ENCODE peak calls at places on chromosome 14, in seven cellular contexts. One of them, this sample, is unnamed.

GRCh38 chr14:89617471-89618291 is 200.6 kb upstream of the FOXN3 start:
- DNase-seq in GM12878: no peak
- DNase-seq in HepG2: peak
- DNase-seq in upper lobe of left lung: peak
- DNase-seq in stomach: peak
- DNase-seq in HCT116: no peak
- DNase-seq in prostate gland: peak
- DNase-seq in this sample: peak

GRCh38 chr14:52918486-52918885 is 32.4 kb downstream of the FERMT2 start:
- DNase-seq in HepG2: no peak
- DNase-seq in stomach: no peak
- DNase-seq in HCT116: no peak
- DNase-seq in upper lobe of left lung: no peak
- DNase-seq in GM12878: peak
- DNase-seq in prostate gland: no peak
- DNase-seq in this sample: no peak

GRCh38 chr14:74867673-74868072 is 8.3 kb downstream of the PROX2 start:
- DNase-seq in upper lobe of left lung: no peak
- DNase-seq in HepG2: no peak
- DNase-seq in stomach: no peak
- DNase-seq in GM12878: no peak
- DNase-seq in HCT116: no peak
- DNase-seq in prostate gland: no peak
- DNase-seq in this sample: no peak

GRCh38 chr14:53542692-53543091 is 389.6 kb upstream of the DDHD1 start:
- DNase-seq in stomach: no peak
- DNase-seq in HCT116: no peak
- DNase-seq in prostate gland: no peak
- DNase-seq in GM12878: no peak
- DNase-seq in HepG2: peak
- DNase-seq in upper lobe of left lung: no peak
- DNase-seq in this sample: no peak

GRCh38 chr14:103485504-103485903 is 37.1 kb downstream of the CKB start:
- DNase-seq in prostate gland: no peak
- DNase-seq in stomach: no peak
- DNase-seq in GM12878: no peak
- DNase-seq in HepG2: no peak
- DNase-seq in upper lobe of left lung: no peak
- DNase-seq in HCT116: no peak
- DNase-seq in this sample: no peak

GRCh38 chr14:71833476-71833875 is 98.8 kb upstream of the RGS6 start:
- DNase-seq in HCT116: no peak
- DNase-seq in GM12878: no peak
- DNase-seq in upper lobe of left lung: no peak
- DNase-seq in stomach: no peak
- DNase-seq in HepG2: no peak
- DNase-seq in prostate gland: no peak
- DNase-seq in this sample: no peak

GRCh38 chr14:77039285-77040058 is 11.0 kb upstream of the IRF2BPL start:
- DNase-seq in HCT116: no peak
- DNase-seq in HepG2: no peak
- DNase-seq in prostate gland: no peak
- DNase-seq in stomach: no peak
- DNase-seq in GM12878: no peak
- DNase-seq in upper lobe of left lung: no peak
- DNase-seq in this sample: no peak

GRCh38 chr14:50001146-50001998 is 108.5 kb downstream of the ARF6 start:
- DNase-seq in GM12878: no peak
- DNase-seq in stomach: peak
- DNase-seq in HepG2: peak
- DNase-seq in prostate gland: peak
- DNase-seq in HCT116: peak
- DNase-seq in upper lobe of left lung: peak
- DNase-seq in this sample: peak

GRCh38 chr14:63893701-63894458 is 41.1 kb downstream of the SYNE2 start:
- DNase-seq in upper lobe of left lung: no peak
- DNase-seq in GM12878: no peak
- DNase-seq in stomach: peak
- DNase-seq in HCT116: no peak
- DNase-seq in HepG2: no peak
- DNase-seq in prostate gland: peak
- DNase-seq in this sample: peak
- TF ChIP-seq POLR2AphosphoS5 in upper lobe of left lung: no peak
- TF ChIP-seq POLR2AphosphoS5 in GM12878: no peak
- TF ChIP-seq POLR2AphosphoS5 in stomach: peak
- TF ChIP-seq POLR2AphosphoS5 in HCT116: no peak
- TF ChIP-seq POLR2AphosphoS5 in HepG2: no peak
- TF ChIP-seq POLR2AphosphoS5 in prostate gland: peak
- TF ChIP-seq POLR2AphosphoS5 in this sample: no peak

DNA sequence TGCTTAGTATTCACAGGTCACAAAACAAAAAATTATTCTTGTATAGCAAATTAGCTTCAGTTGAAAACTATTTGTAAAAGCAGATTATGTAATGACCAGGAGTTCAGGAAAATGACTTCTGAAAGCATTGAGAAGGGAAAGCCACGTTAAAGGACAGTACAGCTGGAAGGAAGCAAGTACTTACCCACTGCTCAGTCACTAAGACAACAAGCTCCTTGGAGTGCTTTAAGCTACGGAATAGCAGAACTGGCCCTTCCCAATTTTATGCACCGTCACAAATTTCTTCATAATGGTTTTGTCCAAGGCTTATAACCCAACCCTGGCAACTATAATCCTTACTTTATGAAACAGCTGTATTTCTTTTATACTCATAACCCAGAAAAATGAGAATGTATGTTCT is 13.0 kb upstream of the SNAPC1 start:
- DNase-seq in HCT116: no peak
- DNase-seq in GM12878: no peak
- DNase-seq in stomach: no peak
- DNase-seq in upper lobe of left lung: no peak
- DNase-seq in prostate gland: no peak
- DNase-seq in HepG2: no peak
- DNase-seq in this sample: no peak
- TF ChIP-seq POLR2AphosphoS5 in HCT116: no peak
- TF ChIP-seq POLR2AphosphoS5 in GM12878: peak
- TF ChIP-seq POLR2AphosphoS5 in stomach: no peak
- TF ChIP-seq POLR2AphosphoS5 in upper lobe of left lung: peak
- TF ChIP-seq POLR2AphosphoS5 in prostate gland: no peak
- TF ChIP-seq POLR2AphosphoS5 in HepG2: no peak
- TF ChIP-seq POLR2AphosphoS5 in this sample: peak

GRCh38 chr14:99764222-99764706 is 28.9 kb upstream of the EML1 start:
- DNase-seq in prostate gland: no peak
- DNase-seq in HCT116: no peak
- DNase-seq in stomach: no peak
- DNase-seq in upper lobe of left lung: no peak
- DNase-seq in HepG2: no peak
- DNase-seq in GM12878: no peak
- DNase-seq in this sample: no peak
- TF ChIP-seq POLR2AphosphoS5 in prostate gland: no peak
- TF ChIP-seq POLR2AphosphoS5 in HCT116: no peak
- TF ChIP-seq POLR2AphosphoS5 in stomach: no peak
- TF ChIP-seq POLR2AphosphoS5 in upper lobe of left lung: no peak
- TF ChIP-seq POLR2AphosphoS5 in HepG2: no peak
- TF ChIP-seq POLR2AphosphoS5 in GM12878: no peak
- TF ChIP-seq POLR2AphosphoS5 in this sample: no peak

GRCh38 chr14:68682166-68683103 is 110.4 kb downstream of the ZFP36L1 start:
- DNase-seq in GM12878: peak
- DNase-seq in prostate gland: peak
- DNase-seq in HCT116: no peak
- DNase-seq in upper lobe of left lung: peak
- DNase-seq in HepG2: peak
- DNase-seq in stomach: no peak
- DNase-seq in this sample: no peak
- TF ChIP-seq POLR2AphosphoS5 in GM12878: no peak
- TF ChIP-seq POLR2AphosphoS5 in prostate gland: peak
- TF ChIP-seq POLR2AphosphoS5 in HCT116: no peak
- TF ChIP-seq POLR2AphosphoS5 in upper lobe of left lung: peak
- TF ChIP-seq POLR2AphosphoS5 in HepG2: no peak
- TF ChIP-seq POLR2AphosphoS5 in stomach: no peak
- TF ChIP-seq POLR2AphosphoS5 in this sample: no peak

DNA sequence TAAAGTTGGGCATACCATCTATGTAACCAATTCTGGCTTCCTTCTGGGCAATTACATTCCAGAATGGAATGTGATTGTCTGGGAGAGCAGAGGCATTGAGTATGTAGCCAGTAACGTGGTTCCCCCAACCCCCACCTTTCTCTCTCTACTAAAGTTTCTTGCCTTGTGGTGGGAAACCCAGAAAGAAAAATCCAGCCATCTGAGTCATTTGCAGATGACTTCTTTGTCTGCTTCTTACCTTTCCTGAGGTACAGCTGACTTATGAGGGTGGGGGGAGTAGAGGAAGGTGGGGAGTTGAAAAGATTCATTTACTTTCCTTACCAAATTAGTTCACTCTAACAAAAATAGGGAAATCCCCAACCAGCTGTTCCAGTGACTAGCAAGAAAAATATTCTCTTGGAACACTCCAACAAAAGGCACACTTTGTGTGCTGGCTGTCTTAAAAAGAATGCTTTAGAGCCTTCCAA is 112.1 kb upstream of the FRMD6 start:
- DNase-seq in upper lobe of left lung: no peak
- DNase-seq in stomach: no peak
- DNase-seq in prostate gland: no peak
- DNase-seq in HCT116: no peak
- DNase-seq in GM12878: no peak
- DNase-seq in HepG2: no peak
- DNase-seq in this sample: peak
- TF ChIP-seq POLR2AphosphoS5 in upper lobe of left lung: no peak
- TF ChIP-seq POLR2AphosphoS5 in stomach: no peak
- TF ChIP-seq POLR2AphosphoS5 in prostate gland: peak
- TF ChIP-seq POLR2AphosphoS5 in HCT116: no peak
- TF ChIP-seq POLR2AphosphoS5 in GM12878: no peak
- TF ChIP-seq POLR2AphosphoS5 in HepG2: no peak
- TF ChIP-seq POLR2AphosphoS5 in this sample: no peak

GRCh38 chr14:24665440-24665991 is 31.5 kb upstream of the GZMB start:
- DNase-seq in HCT116: no peak
- DNase-seq in GM12878: peak
- DNase-seq in upper lobe of left lung: no peak
- DNase-seq in prostate gland: no peak
- DNase-seq in stomach: no peak
- DNase-seq in HepG2: no peak
- DNase-seq in this sample: no peak

GRCh38 chr14:24664366-24664765 is 30.4 kb upstream of the GZMB start:
- DNase-seq in GM12878: no peak
- DNase-seq in HepG2: no peak
- DNase-seq in prostate gland: no peak
- DNase-seq in upper lobe of left lung: no peak
- DNase-seq in stomach: no peak
- DNase-seq in HCT116: no peak
- DNase-seq in this sample: no peak

GRCh38 chr14:24662753-24663152 is 28.8 kb upstream of the GZMB start:
- DNase-seq in HCT116: no peak
- DNase-seq in stomach: no peak
- DNase-seq in prostate gland: no peak
- DNase-seq in GM12878: no peak
- DNase-seq in HepG2: no peak
- DNase-seq in upper lobe of left lung: no peak
- DNase-seq in this sample: peak

DNA sequence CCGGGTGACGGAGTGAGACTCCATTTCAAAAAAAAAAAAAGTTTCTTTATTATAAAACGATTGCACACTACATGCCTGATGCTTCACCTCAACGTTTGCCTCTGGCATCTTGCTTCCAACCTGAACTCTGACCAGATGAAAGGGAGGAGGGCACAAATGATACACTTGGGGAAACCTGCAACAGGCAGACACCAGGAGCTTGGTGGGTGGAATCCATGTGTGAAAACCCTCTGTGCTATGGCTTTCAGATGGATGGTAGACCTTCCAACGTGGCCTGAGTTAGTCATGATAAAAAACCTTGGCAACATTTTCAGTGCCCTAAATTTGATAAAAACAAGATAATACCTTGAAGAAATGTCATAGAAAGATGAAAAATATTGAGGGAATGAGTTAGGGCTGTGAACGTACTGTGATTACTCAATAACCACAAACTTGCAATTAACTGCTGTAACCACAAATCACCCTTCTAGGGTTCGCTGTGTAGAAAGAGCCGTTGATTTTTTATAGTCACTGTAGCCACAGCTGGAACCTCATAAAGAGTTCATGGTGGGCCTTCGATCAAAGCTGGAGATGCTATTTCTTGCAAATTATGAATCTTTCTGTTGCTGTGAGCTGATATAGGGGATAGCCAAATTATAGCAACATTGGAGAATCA is 26.1 kb upstream of the GZMB start:
- DNase-seq in HepG2: no peak
- DNase-seq in prostate gland: no peak
- DNase-seq in stomach: no peak
- DNase-seq in upper lobe of left lung: no peak
- DNase-seq in GM12878: no peak
- DNase-seq in HCT116: no peak
- DNase-seq in this sample: no peak
- TF ChIP-seq POLR2AphosphoS5 in HepG2: no peak
- TF ChIP-seq POLR2AphosphoS5 in prostate gland: no peak
- TF ChIP-seq POLR2AphosphoS5 in stomach: no peak
- TF ChIP-seq POLR2AphosphoS5 in upper lobe of left lung: no peak
- TF ChIP-seq POLR2AphosphoS5 in GM12878: no peak
- TF ChIP-seq POLR2AphosphoS5 in HCT116: no peak
- TF ChIP-seq POLR2AphosphoS5 in this sample: no peak

DNA sequence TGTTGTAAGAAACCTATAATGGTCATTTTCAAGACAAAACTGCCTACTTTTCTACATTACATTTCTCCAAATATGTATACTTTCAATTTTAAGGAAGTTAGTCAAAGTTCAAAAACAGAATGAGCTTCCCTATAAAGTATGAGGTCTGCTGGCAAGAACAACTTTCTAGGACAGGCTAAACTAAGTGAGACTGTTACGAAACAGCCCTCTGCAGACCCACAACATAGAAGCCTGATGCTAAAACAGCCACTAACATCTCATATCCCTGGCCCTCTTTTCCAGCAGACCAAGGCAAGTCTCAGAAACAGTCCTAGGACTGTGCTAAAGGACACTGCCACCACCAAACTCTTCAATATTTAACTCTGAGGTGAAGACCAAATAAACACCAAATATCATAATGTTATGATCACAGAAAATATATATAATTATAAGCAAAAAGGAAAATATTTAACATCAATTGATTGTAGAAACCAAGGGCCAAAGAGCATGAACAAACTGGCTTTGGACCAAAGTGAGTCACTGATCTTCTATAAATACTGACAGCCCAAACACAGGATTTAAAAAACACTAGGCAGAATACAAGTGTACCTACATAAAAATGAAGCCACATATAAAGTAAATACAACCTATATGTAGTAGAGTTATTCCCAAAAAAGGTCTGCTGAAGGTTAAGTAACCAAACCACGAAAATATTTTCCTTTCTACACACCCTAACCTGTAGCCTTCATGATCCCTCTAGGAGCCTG is 27.7 kb downstream of the PPP4R3A start:
- DNase-seq in GM12878: no peak
- DNase-seq in HepG2: no peak
- DNase-seq in prostate gland: no peak
- DNase-seq in upper lobe of left lung: no peak
- DNase-seq in stomach: no peak
- DNase-seq in HCT116: no peak
- DNase-seq in this sample: no peak
- TF ChIP-seq POLR2AphosphoS5 in GM12878: no peak
- TF ChIP-seq POLR2AphosphoS5 in HepG2: no peak
- TF ChIP-seq POLR2AphosphoS5 in prostate gland: no peak
- TF ChIP-seq POLR2AphosphoS5 in upper lobe of left lung: no peak
- TF ChIP-seq POLR2AphosphoS5 in stomach: no peak
- TF ChIP-seq POLR2AphosphoS5 in HCT116: no peak
- TF ChIP-seq POLR2AphosphoS5 in this sample: no peak

GRCh38 chr14:23361320-23361719 is 3.7 kb downstream of the EFS start:
- DNase-seq in stomach: no peak
- DNase-seq in HepG2: no peak
- DNase-seq in upper lobe of left lung: no peak
- DNase-seq in GM12878: no peak
- DNase-seq in prostate gland: no peak
- DNase-seq in HCT116: no peak
- DNase-seq in this sample: no peak
- TF ChIP-seq POLR2AphosphoS5 in stomach: no peak
- TF ChIP-seq POLR2AphosphoS5 in HepG2: no peak
- TF ChIP-seq POLR2AphosphoS5 in upper lobe of left lung: no peak
- TF ChIP-seq POLR2AphosphoS5 in GM12878: no peak
- TF ChIP-seq POLR2AphosphoS5 in prostate gland: no peak
- TF ChIP-seq POLR2AphosphoS5 in HCT116: no peak
- TF ChIP-seq POLR2AphosphoS5 in this sample: no peak

GRCh38 chr14:85566603-85567002 is 36.7 kb downstream of the FLRT2 start:
- DNase-seq in HCT116: no peak
- DNase-seq in prostate gland: no peak
- DNase-seq in upper lobe of left lung: no peak
- DNase-seq in HepG2: no peak
- DNase-seq in stomach: no peak
- DNase-seq in GM12878: no peak
- DNase-seq in this sample: no peak
- TF ChIP-seq POLR2AphosphoS5 in HCT116: no peak
- TF ChIP-seq POLR2AphosphoS5 in prostate gland: no peak
- TF ChIP-seq POLR2AphosphoS5 in upper lobe of left lung: no peak
- TF ChIP-seq POLR2AphosphoS5 in HepG2: no peak
- TF ChIP-seq POLR2AphosphoS5 in stomach: no peak
- TF ChIP-seq POLR2AphosphoS5 in GM12878: no peak
- TF ChIP-seq POLR2AphosphoS5 in this sample: no peak

This sample was measured in GM23338.